ENCODE peak calls at places on chromosomes 16 and 17, in five cellular contexts. A is transverse colon, G is esophagus muscularis mucosa, D is Peyer's patch, M is adrenal gland. P is an unnamed sample.

GRCh38 chr16:8848939-8849391 is 19.8 kb downstream of the CARHSP1 start:
- DNase-seq in M (peak; percentile 74), G (no peak), A (no peak), D (no peak), P (no peak)

GRCh38 chr17:78506454-78507309 is 70.5 kb downstream of the DNAH17 start:
- DNase-seq in G (no peak), M (no peak), D (no peak), A (no peak), P (no peak)

GRCh38 chr16:86914850-86915717 is 336.7 kb downstream of the FOXL1 start:
- DNase-seq in M (no peak), G (no peak), A (no peak), D (no peak), P (no peak)

GRCh38 chr16:89357055-89357454 is 133.3 kb downstream of the ANKRD11 start:
- DNase-seq in A (no peak), M (no peak), D (no peak), G (no peak), P (peak; percentile 26)

GRCh38 chr16:4316732-4317461 is 1.0 kb downstream of the GLIS2 start:
- DNase-seq in M (peak; percentile 67), G (no peak), A (peak; percentile 30), D (no peak), P (peak; percentile 76)

GRCh38 chr17:21210411-21211076 is 3.4 kb downstream of the TMEM11 start:
- DNase-seq in A (peak; percentile 40), G (no peak), D (no peak), M (no peak), P (no peak)

GRCh38 chr16:69465083-69465721 is 40.8 kb downstream of the CYB5B start:
- DNase-seq in A (peak; percentile 27), D (no peak), M (no peak), G (no peak), P (no peak)

GRCh38 chr16:69930117-69930776 is 20.9 kb upstream of the CLEC18A start:
- DNase-seq in M (peak; percentile 56), A (peak; percentile 43), D (peak; percentile 40), G (no peak), P (peak; percentile 60)

GRCh38 chr17:7834554-7834890 is 505 bp downstream of the KDM6B start:
- DNase-seq in D (peak; percentile 59), G (peak; percentile 94), M (peak; percentile 79), A (peak; percentile 84), P (peak; percentile 79)

GRCh38 chr17:78921437-78921971 is 3.7 kb downstream of the TIMP2 start:
- DNase-seq in D (no peak), M (peak; percentile 84), G (no peak), A (no peak), P (no peak)

GRCh38 chr17:51054748-51055147 is 65.9 kb downstream of the SPAG9 start:
- DNase-seq in M (no peak), A (no peak), D (no peak), G (no peak), P (no peak)

GRCh38 chr17:69287168-69287567 is 39.8 kb downstream of the ABCA5 start:
- DNase-seq in G (no peak), M (no peak), D (no peak), A (no peak), P (no peak)

GRCh38 chr16:24188143-24188542 is 68.0 kb upstream of the CACNG3 start:
- DNase-seq in M (no peak), D (no peak), G (no peak), A (no peak), P (no peak)

GRCh38 chr16:6573577-6573976 is 759.1 kb upstream of the RBFOX1 start:
- DNase-seq in D (no peak), G (no peak), M (no peak), A (peak; percentile 28), P (no peak)

GRCh38 chr16:51875834-51876725 is 670.9 kb downstream of the TOX3 start:
- DNase-seq in D (no peak), A (no peak), M (no peak), G (no peak), P (no peak)

GRCh38 chr17:9959377-9959981 is 54.4 kb upstream of the RCVRN start:
- DNase-seq in G (no peak), D (no peak), M (no peak), A (peak; percentile 16), P (peak; percentile 71)

GRCh38 chr17:68020451-68020779 is 15.1 kb upstream of the KPNA2 start:
- DNase-seq in M (no peak), G (no peak), D (no peak), A (no peak), P (no peak)

GRCh38 chr17:3911271-3912053 is 4.8 kb downstream of the P2RX1 start:
- DNase-seq in M (no peak), D (peak; percentile 89), G (no peak), A (peak; percentile 72), P (no peak)

GRCh38 chr16:228917-229730 is at the start of gene LUC7L:
- DNase-seq in M (peak; percentile 81), G (peak; percentile 94), D (peak; percentile 87), A (peak; percentile 90), P (peak; percentile 90)

GRCh38 chr17:40963838-40964237 is 2.9 kb downstream of the KRT39 start:
- DNase-seq in M (no peak), G (no peak), A (no peak), D (no peak), P (no peak)

GRCh38 chr16:57884655-57885133 is 82.4 kb upstream of the KIFC3 start:
- DNase-seq in G (no peak), D (no peak), M (no peak), A (no peak), P (no peak)

GRCh38 chr17:45123076-45123770 is 9.1 kb downstream of the PLCD3 start:
- DNase-seq in A (no peak), D (no peak), M (no peak), G (no peak), P (no peak)

GRCh38 chr17:45125509-45125908 is 6.8 kb downstream of the PLCD3 start:
- DNase-seq in A (no peak), G (no peak), D (no peak), M (no peak), P (no peak)

GRCh38 chr17:45121055-45121454 is 11.3 kb downstream of the PLCD3 start:
- DNase-seq in A (no peak), D (no peak), G (no peak), M (no peak), P (no peak)

GRCh38 chr17:45127209-45127582 is 5.1 kb downstream of the PLCD3 start:
- DNase-seq in G (no peak), M (no peak), D (no peak), A (peak; percentile 56), P (no peak)

DNA sequence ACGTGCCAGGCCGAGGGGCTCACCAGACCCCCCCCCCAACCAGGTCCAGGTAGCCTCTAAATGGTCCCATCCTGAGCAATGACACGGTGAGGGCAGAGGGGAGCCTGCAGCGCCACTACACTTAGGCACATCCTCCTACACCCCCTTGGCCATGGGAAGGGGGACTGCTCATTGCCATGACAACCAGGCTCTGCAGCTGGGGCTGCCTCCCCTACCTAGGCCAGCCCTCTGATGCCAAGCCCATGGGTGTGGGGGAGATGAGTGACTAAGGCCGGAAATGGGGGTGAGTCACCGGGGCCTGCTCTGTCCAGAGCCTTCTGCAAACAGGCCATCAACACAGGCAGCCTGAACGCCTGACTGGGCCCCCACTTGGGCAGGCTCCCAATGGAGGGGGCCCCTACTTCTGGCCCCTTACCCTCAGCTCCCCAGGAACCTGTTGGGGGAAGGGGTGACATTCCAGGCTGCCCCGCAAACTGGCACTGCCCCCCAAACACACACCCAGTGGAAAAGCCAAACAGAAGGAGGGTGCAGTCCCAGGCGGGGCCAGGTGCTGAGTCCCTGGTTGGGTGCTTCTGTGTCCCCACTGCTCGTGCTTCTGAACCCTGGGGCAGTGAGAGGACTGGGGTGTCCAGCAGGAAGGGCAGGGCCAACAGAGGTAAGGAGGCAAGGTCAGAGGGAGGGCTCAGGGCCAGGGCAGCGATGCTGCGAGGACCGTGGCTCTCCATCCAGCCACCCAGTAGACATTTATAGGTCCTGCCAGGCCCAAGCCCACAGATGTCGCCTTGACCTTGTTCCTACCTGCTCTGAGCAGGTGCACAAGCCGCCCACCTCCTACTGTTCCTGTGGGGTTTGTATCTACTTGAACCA is 8.2 kb downstream of the PLCD3 start:
- DNase-seq in G (no peak), D (no peak), A (peak; percentile 82), M (peak; percentile 86), P (peak; percentile 81)
- H3K27ac ChIP-seq in G (peak overlapping the region; percentile 52), D (peak overlapping the region; percentile 83), A (peak overlapping the region; percentile 77), M (no peak overlapping the region), P (peak overlapping the region; percentile 47)

GRCh38 chr17:49494399-49494798 is 694 bp upstream of the NGFR start:
- DNase-seq in D (no peak), A (no peak), M (no peak), G (no peak), P (no peak)
- H3K4me3 ChIP-seq in D (peak overlapping the region; percentile 48), A (no peak overlapping the region), M (no peak overlapping the region), G (peak overlapping the region; percentile 67), P (no peak overlapping the region)

GRCh38 chr17:74480290-74480689 is 13.9 kb downstream of the CD300A start:
- DNase-seq in G (no peak), A (no peak), M (no peak), D (no peak), P (no peak)
- TF ChIP-seq POLR2A in G (no peak), A (no peak), M (no peak), D (no peak), P (no peak)

GRCh38 chr17:14637260-14637659 is 336.4 kb downstream of the HS3ST3B1 start:
- DNase-seq in D (no peak), A (no peak), M (no peak), G (no peak), P (no peak)
- H3K27ac ChIP-seq in D (no peak overlapping the region), A (no peak overlapping the region), M (no peak overlapping the region), G (no peak overlapping the region), P (no peak overlapping the region)

DNA sequence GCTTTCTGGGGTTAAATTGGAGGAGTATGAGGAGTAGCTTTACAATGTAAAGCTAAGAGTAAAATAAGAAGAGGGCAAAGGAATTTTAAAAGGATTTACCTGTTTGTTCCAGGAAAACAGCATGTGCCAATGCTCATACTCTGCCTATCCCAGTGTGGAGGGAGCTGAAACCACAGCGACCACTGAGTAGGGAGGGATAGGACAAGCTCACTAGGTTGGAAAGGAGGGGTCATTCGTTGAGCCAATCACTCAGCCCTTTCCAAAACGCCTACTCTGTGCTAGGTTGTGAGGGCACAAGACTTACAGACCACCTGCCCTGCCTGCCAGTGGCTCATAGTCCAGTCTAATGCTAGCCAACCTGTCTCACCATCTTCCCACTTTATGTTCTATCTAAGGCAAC is 1.1 kb upstream of the DNAJC7 start:
- DNase-seq in G (no peak), D (no peak), M (no peak), A (no peak), P (no peak)
- H3K4me3 ChIP-seq in G (peak overlapping the region; percentile 66), D (no peak overlapping the region), M (peak overlapping the region; percentile 96), A (no peak overlapping the region), P (peak overlapping the region; percentile 61)

GRCh38 chr17:20159406-20160075 is 150.4 kb downstream of the SPECC1 start:
- DNase-seq in M (no peak), G (no peak), A (no peak), D (no peak), P (no peak)
- TF ChIP-seq POLR2A in M (no peak), G (no peak), A (no peak), D (no peak), P (no peak)

P was measured in ovary.